ENCODE peak calls at places on chromosomes 5 and 9, in ten cellular contexts. X, Y, N, P, Z, W, E, A, B and V are unnamed samples.

GRCh38 chr5:132003170-132003744 is 8.2 kb downstream of the ACSL6 start:
- DNase-seq in Z (no peak), X (peak; percentile 31), N (no peak), Y (no peak), B (no peak), E (no peak), A (no peak), P (no peak), W (peak; percentile 42), V (peak; percentile 41)

GRCh38 chr9:77449177-77450092 is 198.7 kb downstream of the GNA14 start:
- DNase-seq in P (no peak), Y (no peak), N (no peak), B (no peak), E (peak; percentile 74), W (no peak), X (peak; percentile 45), Z (peak; percentile 68), A (no peak), V (no peak)

GRCh38 chr5:90807483-90807882 is 248.9 kb downstream of the ADGRV1 start:
- DNase-seq in N (no peak), P (no peak), X (no peak), B (no peak), Z (no peak), A (no peak), E (no peak), W (no peak), Y (no peak), V (no peak)

GRCh38 chr9:93180938-93181337 is 3.0 kb upstream of the WNK2 start:
- DNase-seq in X (no peak), A (no peak), B (no peak), Z (no peak), N (no peak), W (no peak), E (no peak), Y (no peak), P (no peak), V (no peak)

GRCh38 chr9:84702469-84702868 is 32.9 kb downstream of the NTRK2 start:
- DNase-seq in A (no peak), W (no peak), E (no peak), P (no peak), Z (no peak), N (no peak), B (no peak), Y (no peak), X (no peak), V (no peak)

GRCh38 chr9:91164724-91165520 is 196.8 kb downstream of the AUH start:
- DNase-seq in A (peak; percentile 75), Z (no peak), P (peak; percentile 47), Y (no peak), W (peak; percentile 64), E (peak; percentile 92), X (peak; percentile 99), B (no peak), N (no peak), V (no peak)

GRCh38 chr5:96121362-96121761 is 159.7 kb upstream of the ELL2 start:
- DNase-seq in Y (no peak), E (no peak), Z (no peak), A (no peak), X (peak; percentile 21), N (no peak), W (no peak), P (no peak), B (no peak), V (no peak)

GRCh38 chr9:109035684-109036423 is 22.6 kb upstream of the CTNNAL1 start:
- DNase-seq in A (no peak), E (peak; percentile 99), W (no peak), P (no peak), Y (no peak), Z (peak; percentile 62), N (no peak), X (peak; percentile 78), B (no peak), V (no peak)

GRCh38 chr5:91281409-91281808 is 101.7 kb downstream of the ARRDC3 start:
- DNase-seq in E (peak; percentile 93), A (no peak), P (no peak), B (no peak), N (no peak), Y (no peak), X (peak; percentile 69), Z (no peak), W (no peak), V (no peak)

GRCh38 chr9:87594662-87595061 is 97.0 kb downstream of the DAPK1 start:
- DNase-seq in X (no peak), Z (no peak), B (no peak), P (no peak), A (no peak), E (peak; percentile 48), N (no peak), W (no peak), Y (no peak), V (no peak)

GRCh38 chr9:87595605-87596004 is 97.9 kb downstream of the DAPK1 start:
- DNase-seq in Y (no peak), B (no peak), P (no peak), Z (no peak), E (no peak), N (no peak), X (no peak), A (no peak), W (no peak), V (no peak)

GRCh38 chr9:87596862-87597261 is 99.2 kb downstream of the DAPK1 start:
- DNase-seq in B (no peak), Y (no peak), X (peak; percentile 55), E (no peak), Z (peak; percentile 59), P (no peak), W (peak; percentile 36), A (no peak), N (no peak), V (no peak)

GRCh38 chr9:87592554-87593394 is 95.1 kb downstream of the DAPK1 start:
- DNase-seq in B (no peak), Z (peak; percentile 69), Y (no peak), N (no peak), W (peak; percentile 70), X (peak; percentile 69), P (no peak), A (no peak), E (no peak), V (no peak)

DNA sequence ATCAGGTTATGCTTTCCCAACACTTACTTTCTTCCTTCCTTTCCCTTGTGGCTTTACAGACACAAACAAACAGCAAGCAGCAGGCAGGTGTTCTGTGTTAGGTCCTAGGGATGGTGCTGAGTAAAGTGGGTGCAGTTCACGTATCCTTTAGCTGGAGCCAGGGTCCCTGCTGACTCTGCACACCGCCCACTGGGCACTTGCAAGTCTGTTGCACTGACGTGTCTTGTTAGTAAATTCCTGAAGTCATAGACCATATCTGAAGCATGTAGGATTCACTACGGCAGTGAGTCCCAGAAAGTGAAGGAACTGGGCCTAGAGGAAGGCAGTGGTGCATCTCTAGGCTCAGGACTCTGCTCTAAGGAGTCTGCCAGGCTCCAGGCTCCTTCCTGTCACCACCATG is 96.6 kb downstream of the DAPK1 start:
- DNase-seq in A (no peak), Y (no peak), B (no peak), X (peak; percentile 39), E (no peak), P (no peak), Z (no peak), W (no peak), N (no peak), V (no peak)
- H3K27ac ChIP-seq in A (no peak overlapping the region), Y (no peak overlapping the region), B (peak overlapping the region; percentile 77), X (no peak overlapping the region), E (no peak overlapping the region), P (no peak overlapping the region), Z (peak overlapping the region; percentile 80), W (no peak overlapping the region), N (no peak overlapping the region), V (no peak overlapping the region)

GRCh38 chr5:77318060-77318459 is 107.6 kb downstream of the PDE8B start:
- DNase-seq in Y (no peak), E (no peak), X (no peak), A (no peak), N (no peak), P (no peak), Z (no peak), B (no peak), W (no peak), V (no peak)
- H3K4me1 ChIP-seq in Y (no peaks in the 10 kb centered on the region), E (no peaks in the 10 kb centered on the region), X (peaks cover 2% of the 10 kb centered on the region), A (no peaks in the 10 kb centered on the region), N (no peaks in the 10 kb centered on the region), P (no peaks in the 10 kb centered on the region), Z (no peaks in the 10 kb centered on the region), B (no peaks in the 10 kb centered on the region), W (no peaks in the 10 kb centered on the region), V (peaks cover 3% of the 10 kb centered on the region)

DNA sequence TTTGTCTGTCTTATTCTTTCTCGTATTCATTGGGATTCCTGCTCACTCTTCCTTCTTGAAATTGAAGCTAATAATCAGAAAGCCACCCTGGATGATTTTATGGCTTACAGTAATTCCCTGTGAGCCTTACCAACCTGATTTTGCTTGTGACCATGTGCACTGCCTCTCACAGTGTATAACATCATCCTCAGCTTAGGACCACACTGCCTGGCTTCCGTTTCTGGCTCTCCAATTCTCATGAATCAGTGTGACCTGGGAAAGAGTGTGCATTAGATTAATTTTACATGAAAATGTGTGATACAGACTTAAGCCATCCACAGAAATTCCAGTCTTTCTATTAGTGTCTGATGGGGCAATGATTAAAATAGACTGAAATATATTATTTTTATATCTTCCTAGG is 126.8 kb upstream of the DMRT1 start:
- DNase-seq in Y (no peak), N (no peak), A (no peak), Z (no peak), B (no peak), P (no peak), E (no peak), X (no peak), W (no peak), V (no peak)
- H3K27ac ChIP-seq in Y (no peak overlapping the region), N (no peak overlapping the region), A (no peak overlapping the region), Z (peak overlapping the region; percentile 41), B (peak overlapping the region; percentile 89), P (no peak overlapping the region), E (no peak overlapping the region), X (no peak overlapping the region), W (peak overlapping the region; percentile 80), V (no peak overlapping the region)

DNA sequence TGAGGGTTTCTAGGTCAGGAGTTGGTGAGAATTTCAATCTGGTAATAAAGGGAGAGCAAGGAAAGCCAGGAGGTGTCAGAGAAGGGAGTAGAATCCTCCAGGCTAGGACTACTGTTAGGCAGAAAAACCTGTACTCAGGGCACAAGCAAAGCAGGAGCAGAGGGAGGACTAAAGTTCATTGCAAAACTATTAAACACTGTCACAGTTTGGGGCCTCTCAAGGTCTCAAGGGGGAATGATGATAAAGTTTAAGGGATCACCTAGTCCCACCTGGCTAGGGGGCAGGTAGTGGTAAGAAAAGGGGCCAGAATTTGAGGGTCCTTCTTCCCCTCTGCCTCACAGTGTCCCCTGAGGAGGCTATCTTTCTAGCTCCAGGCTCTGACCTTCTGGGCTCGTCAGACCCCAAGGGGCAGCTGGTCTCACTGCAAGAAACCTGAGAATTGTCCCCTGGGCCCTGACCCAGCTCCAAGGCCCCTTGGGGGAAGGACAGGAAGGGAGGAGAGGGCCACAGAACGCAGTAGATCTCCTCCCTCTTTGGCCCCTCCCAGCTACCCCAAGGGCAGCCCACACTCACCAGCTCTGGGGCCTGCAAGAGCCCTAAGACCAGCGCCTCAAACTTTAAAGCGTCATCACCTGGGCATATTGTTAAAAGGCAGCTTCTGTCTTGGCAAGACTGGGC is 984 bp downstream of the CCDC69 start:
- DNase-seq in B (no peak), N (peak; percentile 35), Z (peak; percentile 47), Y (peak; percentile 23), W (peak; percentile 50), X (no peak), A (peak; percentile 54), P (peak; percentile 49), E (no peak), V (no peak)
- H3K4me1 ChIP-seq in B (peaks cover 61% of the 10 kb centered on the region), N (peaks cover 58% of the 10 kb centered on the region), Z (peaks cover 8% of the 10 kb centered on the region), Y (peaks cover 84% of the 10 kb centered on the region), W (peaks cover 44% of the 10 kb centered on the region), X (peaks cover 2% of the 10 kb centered on the region), A (peaks cover 66% of the 10 kb centered on the region), P (peaks cover 70% of the 10 kb centered on the region), E (no peaks in the 10 kb centered on the region), V (no peaks in the 10 kb centered on the region)